ENCODE peak calls at places on chromosome 20, in four cellular contexts. One of them, this sample, is unnamed.

GRCh38 chr20:51767018-51767866 is 948 bp downstream of the ATP9A start:
- DNase-seq in fibroblast of mammary gland: peak
- DNase-seq in cardiac fibroblast: peak
- DNase-seq in stomach: peak
- DNase-seq in this sample: no peak

GRCh38 chr20:7924692-7925091 is 15.6 kb downstream of the HAO1 start:
- DNase-seq in fibroblast of mammary gland: peak
- DNase-seq in cardiac fibroblast: peak
- DNase-seq in stomach: no peak
- DNase-seq in this sample: peak

GRCh38 chr20:2699775-2700413 is 7.3 kb downstream of the EBF4 start:
- DNase-seq in fibroblast of mammary gland: no peak
- DNase-seq in cardiac fibroblast: no peak
- DNase-seq in stomach: no peak
- DNase-seq in this sample: no peak

GRCh38 chr20:36574278-36575065 is 1.1 kb downstream of the TGIF2 start:
- DNase-seq in fibroblast of mammary gland: peak
- DNase-seq in cardiac fibroblast: peak
- DNase-seq in stomach: peak
- DNase-seq in this sample: no peak

GRCh38 chr20:12030470-12030869 is 112.8 kb downstream of the BTBD3 start:
- DNase-seq in fibroblast of mammary gland: no peak
- DNase-seq in cardiac fibroblast: no peak
- DNase-seq in stomach: no peak
- DNase-seq in this sample: no peak

GRCh38 chr20:20664795-20665194 is 47.6 kb downstream of the RALGAPA2 start:
- DNase-seq in fibroblast of mammary gland: peak
- DNase-seq in cardiac fibroblast: peak
- DNase-seq in stomach: no peak
- DNase-seq in this sample: peak

GRCh38 chr20:22924036-22924737 is 110.9 kb upstream of the SSTR4 start:
- DNase-seq in fibroblast of mammary gland: peak
- DNase-seq in cardiac fibroblast: no peak
- DNase-seq in stomach: no peak
- DNase-seq in this sample: no peak

GRCh38 chr20:14963262-14963663 is 625.9 kb upstream of the FLRT3 start:
- DNase-seq in fibroblast of mammary gland: peak
- DNase-seq in cardiac fibroblast: peak
- DNase-seq in stomach: no peak
- DNase-seq in this sample: peak

GRCh38 chr20:49452011-49452482 is 30.4 kb downstream of the KCNB1 start:
- DNase-seq in fibroblast of mammary gland: peak
- DNase-seq in cardiac fibroblast: peak
- DNase-seq in stomach: no peak
- DNase-seq in this sample: no peak

GRCh38 chr20:1764136-1765033 is 106.8 kb upstream of the SIRPG start:
- DNase-seq in fibroblast of mammary gland: peak
- DNase-seq in cardiac fibroblast: peak
- DNase-seq in stomach: peak
- DNase-seq in this sample: peak

DNA sequence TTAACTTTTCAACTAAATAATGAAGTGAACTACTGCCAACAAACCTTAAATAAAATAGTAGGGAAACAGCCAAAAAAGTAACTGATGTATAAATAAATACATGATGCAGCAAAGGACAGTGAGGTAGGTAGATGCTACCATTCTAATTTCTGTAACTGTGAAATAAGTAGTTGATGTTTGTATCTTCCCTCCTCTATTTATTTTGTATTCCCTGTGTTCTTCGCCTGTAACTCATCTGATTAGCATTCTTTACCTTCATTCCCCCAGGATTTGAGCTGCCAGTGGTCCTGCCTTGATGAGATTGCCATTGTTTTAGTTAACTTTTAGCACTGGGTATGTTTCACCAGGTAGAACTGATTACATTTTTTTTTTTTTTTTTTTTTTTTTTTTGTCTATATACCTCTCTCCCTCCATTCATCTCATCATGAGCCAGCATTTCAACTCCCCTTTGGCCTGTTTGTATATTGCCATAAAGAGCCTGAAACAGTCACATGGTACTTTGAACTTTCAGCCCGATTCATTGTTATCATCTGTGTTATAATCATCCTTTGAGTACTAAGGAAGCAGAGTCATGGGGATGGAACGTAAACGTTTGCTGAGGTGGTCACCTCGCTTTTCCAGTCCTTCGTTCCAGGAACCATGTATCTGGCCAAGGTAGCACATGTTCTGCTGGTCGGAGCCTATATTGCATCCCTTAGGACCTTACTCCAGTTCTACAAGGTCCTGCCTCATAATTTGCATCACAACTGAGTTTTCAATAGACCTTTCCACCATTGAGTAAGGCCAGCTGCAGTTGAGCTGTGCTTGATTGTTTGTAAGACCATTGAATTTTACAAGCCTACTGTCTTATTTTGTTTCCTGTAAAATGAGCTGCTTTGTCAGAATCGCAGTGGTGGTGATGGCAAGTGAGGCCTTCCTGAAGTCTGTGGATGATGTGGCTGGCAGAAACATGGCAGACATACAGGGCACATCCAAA is 107.6 kb downstream of the JAG1 start:
- DNase-seq in fibroblast of mammary gland: no peak
- DNase-seq in cardiac fibroblast: peak
- DNase-seq in stomach: no peak
- DNase-seq in this sample: no peak
- TF ChIP-seq CTCF in fibroblast of mammary gland: no peak
- TF ChIP-seq CTCF in cardiac fibroblast: no peak
- TF ChIP-seq CTCF in stomach: no peak
- TF ChIP-seq CTCF in this sample: no peak

GRCh38 chr20:62951143-62951895 is 1.2 kb upstream of the SLC17A9 start:
- DNase-seq in fibroblast of mammary gland: no peak
- DNase-seq in cardiac fibroblast: no peak
- DNase-seq in stomach: no peak
- DNase-seq in this sample: no peak
- H3K4me3 ChIP-seq in fibroblast of mammary gland: no peak
- H3K4me3 ChIP-seq in cardiac fibroblast: no peak
- H3K4me3 ChIP-seq in stomach: no peak
- H3K4me3 ChIP-seq in this sample: no peak

GRCh38 chr20:63139856-63140255 is 76.1 kb downstream of the YTHDF1 start:
- DNase-seq in fibroblast of mammary gland: no peak
- DNase-seq in cardiac fibroblast: no peak
- DNase-seq in stomach: no peak
- DNase-seq in this sample: no peak
- TF ChIP-seq CTCF in fibroblast of mammary gland: no peak
- TF ChIP-seq CTCF in cardiac fibroblast: no peak
- TF ChIP-seq CTCF in stomach: no peak
- TF ChIP-seq CTCF in this sample: no peak

GRCh38 chr20:50735813-50736212 is 4.4 kb downstream of the PARD6B start:
- DNase-seq in fibroblast of mammary gland: no peak
- DNase-seq in cardiac fibroblast: no peak
- DNase-seq in stomach: no peak
- DNase-seq in this sample: no peak
- H3K4me3 ChIP-seq in fibroblast of mammary gland: no peak
- H3K4me3 ChIP-seq in cardiac fibroblast: no peak
- H3K4me3 ChIP-seq in stomach: no peak
- H3K4me3 ChIP-seq in this sample: no peak

DNA sequence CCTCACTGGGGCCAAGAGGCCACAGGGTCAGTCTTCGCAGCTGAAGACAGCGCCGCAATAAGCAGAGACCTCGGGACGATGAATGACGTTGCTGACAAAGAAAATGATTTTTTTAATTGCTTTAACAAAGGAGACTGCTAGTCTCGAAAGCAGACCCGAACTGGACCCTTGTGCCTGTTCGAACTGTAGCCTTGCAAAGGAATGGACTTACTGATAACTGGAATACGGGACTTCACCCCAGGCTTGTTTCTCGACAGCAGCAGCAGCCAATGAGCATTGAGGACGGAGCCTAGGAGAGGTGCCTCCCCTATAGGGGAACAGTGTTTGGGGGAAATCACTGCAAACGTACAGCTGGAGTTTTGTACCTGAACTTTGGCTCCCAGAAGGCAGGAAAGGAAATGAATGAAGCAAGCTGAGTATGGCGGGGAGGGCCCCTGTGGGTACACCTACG is 1.3 kb upstream of the TAF4 start:
- DNase-seq in fibroblast of mammary gland: no peak
- DNase-seq in cardiac fibroblast: peak
- DNase-seq in stomach: no peak
- DNase-seq in this sample: no peak
- TF ChIP-seq CTCF in fibroblast of mammary gland: no peak
- TF ChIP-seq CTCF in cardiac fibroblast: no peak
- TF ChIP-seq CTCF in stomach: no peak
- TF ChIP-seq CTCF in this sample: no peak

GRCh38 chr20:40274912-40275654 is 414.0 kb downstream of the MAFB start:
- DNase-seq in fibroblast of mammary gland: no peak
- DNase-seq in cardiac fibroblast: no peak
- DNase-seq in stomach: no peak
- DNase-seq in this sample: no peak
- H3K4me3 ChIP-seq in fibroblast of mammary gland: no peak
- H3K4me3 ChIP-seq in cardiac fibroblast: no peak
- H3K4me3 ChIP-seq in stomach: no peak
- H3K4me3 ChIP-seq in this sample: no peak

DNA sequence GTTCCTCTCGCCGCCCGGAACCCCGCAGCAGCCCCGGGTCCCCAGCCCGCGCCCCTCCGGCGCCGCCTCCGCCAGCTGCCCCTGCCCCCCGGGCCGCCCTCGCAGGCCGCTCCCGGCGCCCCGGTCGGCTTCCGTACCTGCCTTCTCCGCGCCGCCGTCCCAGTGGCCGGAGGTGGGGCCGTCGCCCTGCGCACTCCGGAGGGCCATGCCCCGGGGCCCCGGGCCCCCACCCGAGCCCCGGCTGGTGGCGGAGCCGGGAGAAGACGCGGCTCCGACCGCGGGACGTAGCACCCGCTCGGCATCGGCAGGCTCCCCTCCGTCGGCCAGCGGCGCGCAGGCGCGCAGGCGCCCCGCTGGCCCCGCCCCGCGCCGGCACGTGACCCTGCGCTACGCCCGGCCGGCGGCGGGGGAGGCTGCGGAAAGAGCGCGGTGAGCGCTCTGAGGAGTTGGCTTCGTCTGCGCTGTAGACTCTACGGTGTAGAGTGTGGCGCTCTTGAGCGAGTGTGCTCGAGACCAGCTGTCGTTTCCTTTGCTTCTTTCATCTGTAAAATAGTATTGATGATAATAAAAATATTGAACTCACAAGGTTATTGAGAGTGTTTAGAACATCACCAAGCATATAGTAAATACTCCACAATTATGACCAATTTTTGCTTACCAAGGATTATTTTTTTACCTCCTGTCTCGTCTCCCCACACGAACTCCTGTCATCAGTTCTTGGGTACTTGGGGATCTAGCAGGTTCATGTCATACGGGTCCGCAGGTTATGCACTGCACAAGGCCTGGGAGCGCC is at the start of gene TBC1D20:
- DNase-seq in fibroblast of mammary gland: peak
- DNase-seq in cardiac fibroblast: peak
- DNase-seq in stomach: peak
- DNase-seq in this sample: peak
- TF ChIP-seq CTCF in fibroblast of mammary gland: peak
- TF ChIP-seq CTCF in cardiac fibroblast: peak
- TF ChIP-seq CTCF in stomach: no peak
- TF ChIP-seq CTCF in this sample: peak

GRCh38 chr20:60060006-60060557 is 101.9 kb downstream of the CDH26 start:
- DNase-seq in fibroblast of mammary gland: no peak
- DNase-seq in cardiac fibroblast: no peak
- DNase-seq in stomach: no peak
- DNase-seq in this sample: no peak

GRCh38 chr20:60063739-60064138 is 105.5 kb downstream of the CDH26 start:
- DNase-seq in fibroblast of mammary gland: no peak
- DNase-seq in cardiac fibroblast: no peak
- DNase-seq in stomach: no peak
- DNase-seq in this sample: no peak

GRCh38 chr20:60060593-60060992 is 102.4 kb downstream of the CDH26 start:
- DNase-seq in fibroblast of mammary gland: peak
- DNase-seq in cardiac fibroblast: no peak
- DNase-seq in stomach: no peak
- DNase-seq in this sample: no peak

GRCh38 chr20:60064554-60064953 is 106.3 kb downstream of the CDH26 start:
- DNase-seq in fibroblast of mammary gland: no peak
- DNase-seq in cardiac fibroblast: no peak
- DNase-seq in stomach: no peak
- DNase-seq in this sample: no peak

DNA sequence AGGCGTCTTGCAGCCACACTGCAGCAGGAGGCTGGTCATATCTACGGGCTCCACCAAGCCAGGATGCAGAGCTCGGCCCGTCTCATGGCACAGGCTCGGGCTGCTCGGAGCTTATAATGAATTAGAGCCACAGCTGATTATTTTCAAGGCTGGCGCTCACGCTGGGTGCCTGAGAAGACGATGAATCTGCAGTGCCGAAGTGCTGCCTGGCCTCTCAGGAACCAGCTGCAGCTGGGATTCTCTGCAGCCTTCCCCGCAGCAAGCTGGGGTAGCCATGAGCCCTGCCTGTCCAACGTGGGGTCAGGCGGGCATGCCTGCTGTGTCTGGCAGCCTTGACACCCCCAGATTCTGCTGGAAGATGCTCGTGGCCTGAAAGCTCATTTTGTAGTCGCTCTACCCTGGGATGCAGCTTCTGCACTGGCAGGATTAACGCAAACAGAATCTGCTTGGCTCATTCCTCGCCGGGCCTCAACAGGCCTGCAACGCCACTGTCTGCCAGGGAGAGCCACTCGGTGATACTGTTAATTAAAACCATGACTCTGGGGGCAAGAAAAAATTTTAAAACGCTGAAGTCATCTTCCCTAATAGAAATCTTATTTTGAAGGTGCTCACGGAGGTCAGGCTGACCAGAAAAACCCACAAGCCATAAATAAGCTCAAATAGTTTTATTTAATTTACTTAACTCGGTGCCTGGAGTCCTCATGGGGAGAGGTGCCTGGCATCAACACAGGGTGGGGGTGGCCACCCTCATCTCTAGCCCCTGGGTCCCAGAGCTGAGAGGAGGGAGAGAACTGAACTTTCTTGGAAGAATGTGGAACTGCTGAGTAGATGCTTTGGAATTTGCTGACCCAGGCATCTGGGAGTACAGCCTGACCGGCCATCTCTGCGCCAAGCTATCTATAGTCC is 104.5 kb downstream of the CDH26 start:
- DNase-seq in fibroblast of mammary gland: peak
- DNase-seq in cardiac fibroblast: peak
- DNase-seq in stomach: no peak
- DNase-seq in this sample: peak
- H3K4me3 ChIP-seq in fibroblast of mammary gland: no peak
- H3K4me3 ChIP-seq in cardiac fibroblast: no peak
- H3K4me3 ChIP-seq in stomach: no peak
- H3K4me3 ChIP-seq in this sample: peak

GRCh38 chr20:650954-651353 is 2.0 kb downstream of the SRXN1 start:
- DNase-seq in fibroblast of mammary gland: peak
- DNase-seq in cardiac fibroblast: peak
- DNase-seq in stomach: no peak
- DNase-seq in this sample: no peak
- TF ChIP-seq CTCF in fibroblast of mammary gland: peak
- TF ChIP-seq CTCF in cardiac fibroblast: peak
- TF ChIP-seq CTCF in stomach: no peak
- TF ChIP-seq CTCF in this sample: peak

This sample was measured in retinal pigment epithelial cell.